ENCODE peak calls at places on chromosomes 6 and 20, in seven cellular contexts. V is K562, F is HepG2, K is HCT116, P is SK-N-SH, Z is H1, O is GM12878. T is an unnamed sample.

GRCh38 chr6:89321571-89321970 is 6.5 kb upstream of the GABRR2 start:
- DNase-seq in V (peak), F (peak), K (no peak), P (no peak), Z (no peak), O (peak), T (no peak)

GRCh38 chr6:8243462-8243861 is 141.1 kb upstream of the EEF1E1 start:
- DNase-seq in V (no peak), F (no peak), K (no peak), P (no peak), Z (no peak), O (no peak), T (no peak)

GRCh38 chr20:43727980-43728590 is 1.3 kb upstream of the GTSF1L start:
- DNase-seq in V (no peak), F (peak), K (no peak), P (no peak), Z (no peak), O (peak), T (peak)

GRCh38 chr20:43560974-43561373 is 2.1 kb downstream of the SGK2 start:
- DNase-seq in V (no peak), F (no peak), K (no peak), P (no peak), Z (no peak), O (no peak), T (no peak)

GRCh38 chr6:133208183-133208755 is 32.9 kb upstream of the EYA4 start:
- DNase-seq in V (no peak), F (no peak), K (no peak), P (no peak), Z (no peak), O (no peak), T (no peak)

GRCh38 chr6:51775942-51776860 is 311.2 kb downstream of the PKHD1 start:
- DNase-seq in V (no peak), F (no peak), K (no peak), P (no peak), Z (no peak), O (no peak), T (no peak)

GRCh38 chr6:8749449-8749848 is 314.1 kb upstream of the SLC35B3 start:
- DNase-seq in V (no peak), F (no peak), K (no peak), P (no peak), Z (no peak), O (no peak), T (no peak)

GRCh38 chr6:151698921-151699705 is 108.4 kb upstream of the ESR1 start:
- DNase-seq in V (no peak), F (no peak), K (no peak), P (no peak), Z (no peak), O (no peak), T (no peak)

GRCh38 chr6:36838896-36839818 is at the start of gene CPNE5:
- DNase-seq in V (peak), F (no peak), K (no peak), P (peak), Z (peak), O (no peak), T (no peak)

GRCh38 chr6:157954150-157955117 is 27.2 kb upstream of the SYNJ2 start:
- DNase-seq in V (no peak), F (peak), K (no peak), P (no peak), Z (no peak), O (no peak), T (peak)

GRCh38 chr6:90131614-90132423 is 164.8 kb downstream of the BACH2 start:
- DNase-seq in V (no peak), F (no peak), K (no peak), P (no peak), Z (no peak), O (no peak), T (no peak)

GRCh38 chr6:38244873-38245272 is 394.9 kb downstream of the BTBD9 start:
- DNase-seq in V (no peak), F (no peak), K (no peak), P (no peak), Z (no peak), O (no peak), T (no peak)

GRCh38 chr20:911882-912600 is 4.1 kb downstream of the ANGPT4 start:
- DNase-seq in V (no peak), F (no peak), K (peak), P (no peak), Z (peak), O (no peak), T (no peak)

GRCh38 chr20:891121-892080 is 24.7 kb downstream of the ANGPT4 start:
- DNase-seq in V (no peak), F (no peak), K (no peak), P (no peak), Z (no peak), O (peak), T (no peak)

GRCh38 chr20:63085087-63085861 is 78.5 kb upstream of the BHLHE23 start:
- DNase-seq in V (no peak), F (no peak), K (no peak), P (peak), Z (peak), O (no peak), T (no peak)

GRCh38 chr6:168052291-168052891 is 26.6 kb downstream of the FRMD1 start:
- DNase-seq in V (no peak), F (no peak), K (no peak), P (no peak), Z (no peak), O (no peak), T (no peak)

GRCh38 chr6:39378175-39378889 is 55.8 kb upstream of the KCNK16 start:
- DNase-seq in V (no peak), F (no peak), K (no peak), P (no peak), Z (no peak), O (no peak), T (no peak)

GRCh38 chr6:40359808-40360207 is 227.4 kb downstream of the LRFN2 start:
- DNase-seq in V (no peak), F (no peak), K (no peak), P (no peak), Z (peak), O (no peak), T (no peak)

GRCh38 chr6:37265031-37265430 is 7.1 kb upstream of the TMEM217 start:
- DNase-seq in V (no peak), F (no peak), K (no peak), P (no peak), Z (no peak), O (no peak), T (no peak)

GRCh38 chr6:137488736-137489409 is 5.3 kb downstream of the OLIG3 start:
- DNase-seq in V (no peak), F (no peak), K (no peak), P (peak), Z (peak), O (no peak), T (no peak)

GRCh38 chr20:23254505-23254904 is 96.1 kb upstream of the NXT1 start:
- DNase-seq in V (no peak), F (no peak), K (no peak), P (no peak), Z (no peak), O (no peak), T (no peak)

GRCh38 chr6:80148220-80148619 is 41.7 kb downstream of the BCKDHB start:
- DNase-seq in V (no peak), F (no peak), K (no peak), P (no peak), Z (no peak), O (no peak), T (no peak)

GRCh38 chr20:3218307-3218988 is 9.2 kb downstream of the ITPA start:
- DNase-seq in V (peak), F (peak), K (no peak), P (peak), Z (peak), O (no peak), T (peak)

GRCh38 chr6:81999270-81999669 is 246.8 kb upstream of the TENT5A start:
- DNase-seq in V (no peak), F (peak), K (no peak), P (no peak), Z (no peak), O (no peak), T (no peak)

GRCh38 chr20:24720957-24721356 is 228.1 kb upstream of the CST7 start:
- DNase-seq in V (no peak), F (no peak), K (no peak), P (no peak), Z (no peak), O (no peak), T (no peak)

GRCh38 chr6:52620906-52621190 is 44.0 kb upstream of the TRAM2 start:
- DNase-seq in V (no peak), F (no peak), K (no peak), P (no peak), Z (no peak), O (no peak), T (no peak)

GRCh38 chr6:42547407-42548329 is 16.2 kb upstream of the UBR2 start:
- DNase-seq in V (peak), F (peak), K (peak), P (peak), Z (peak), O (no peak), T (peak)

GRCh38 chr6:16316741-16317251 is 78.4 kb downstream of the GMPR start:
- DNase-seq in V (peak), F (peak), K (peak), P (peak), Z (no peak), O (no peak), T (peak)

GRCh38 chr20:4773736-4774135 is 52.0 kb downstream of the PRND start:
- DNase-seq in V (no peak), F (no peak), K (no peak), P (no peak), Z (peak), O (no peak), T (no peak)

GRCh38 chr20:11849270-11849920 is 68.3 kb upstream of the BTBD3 start:
- DNase-seq in V (no peak), F (no peak), K (no peak), P (no peak), Z (no peak), O (no peak), T (no peak)

GRCh38 chr6:52512199-52512598 is 64.7 kb downstream of the TRAM2 start:
- DNase-seq in V (peak), F (no peak), K (peak), P (no peak), Z (no peak), O (no peak), T (no peak)

GRCh38 chr6:52929321-52930164 is 20.0 kb upstream of the GSTA3 start:
- DNase-seq in V (no peak), F (peak), K (peak), P (peak), Z (no peak), O (no peak), T (no peak)

GRCh38 chr6:111076024-111076680 is 11.2 kb upstream of the SLC16A10 start:
- DNase-seq in V (no peak), F (no peak), K (no peak), P (no peak), Z (no peak), O (no peak), T (no peak)

GRCh38 chr6:107833136-107833535 is 9.0 kb upstream of the SCML4 start:
- DNase-seq in V (no peak), F (no peak), K (no peak), P (no peak), Z (no peak), O (no peak), T (no peak)

GRCh38 chr20:48672324-48672723 is 155.5 kb downstream of the PREX1 start:
- DNase-seq in V (no peak), F (no peak), K (no peak), P (no peak), Z (no peak), O (no peak), T (no peak)
- TF ChIP-seq JUND in V (no peak), F (no peak), K (no peak), P (no peak), Z (no peak), O (no peak), T (no peak)

DNA sequence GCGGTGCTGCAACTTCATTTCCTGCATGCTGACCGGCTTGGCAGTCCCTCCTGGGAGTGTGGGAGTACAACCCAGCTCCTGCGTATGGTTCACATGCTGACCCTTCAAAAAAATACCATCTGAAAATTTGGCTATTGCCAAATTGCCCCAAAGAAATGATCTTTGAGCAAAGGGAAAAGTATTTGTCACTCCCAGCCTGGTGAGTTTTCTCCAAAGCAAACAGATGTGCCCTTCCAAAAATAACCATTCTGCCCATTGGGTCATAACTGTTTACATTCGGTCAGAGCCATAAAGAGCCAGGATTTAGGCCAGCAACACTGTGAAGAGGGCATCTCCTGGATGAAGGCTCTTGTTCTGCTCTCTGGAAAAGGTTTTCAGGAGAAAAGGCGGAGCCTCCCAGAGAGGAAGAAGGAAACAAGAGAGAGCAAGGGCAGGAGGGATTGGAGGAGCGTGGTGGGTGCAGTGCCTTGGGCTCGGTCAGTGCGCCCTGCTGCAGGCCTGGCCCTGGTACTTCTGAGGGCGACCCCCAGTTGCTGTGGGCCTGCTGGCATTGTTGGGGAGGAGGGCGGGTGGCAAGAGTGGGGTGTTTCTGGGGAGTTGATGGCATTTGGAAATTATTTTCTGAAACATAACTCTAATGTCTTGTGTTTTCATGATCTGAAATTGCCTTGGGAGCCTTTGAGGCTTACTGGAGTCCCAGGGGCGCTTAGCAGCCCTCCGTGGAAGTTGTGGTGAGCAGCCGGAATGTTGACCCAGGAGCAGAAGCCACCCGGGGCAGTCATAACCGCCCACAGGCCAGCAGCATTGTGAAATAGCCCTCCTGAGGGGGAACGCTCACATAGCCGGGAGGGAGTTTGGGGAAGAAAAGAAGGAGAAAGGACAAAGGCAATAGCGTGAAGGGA is 248.4 kb downstream of the MYLK4 start:
- DNase-seq in V (no peak), F (peak), K (no peak), P (no peak), Z (no peak), O (no peak), T (no peak)
- TF ChIP-seq JUND in V (no peak), F (no peak), K (no peak), P (no peak), Z (no peak), O (no peak), T (no peak)

GRCh38 chr6:166767191-166767590 is 140.1 kb upstream of the RPS6KA2 start:
- DNase-seq in V (no peak), F (no peak), K (no peak), P (no peak), Z (no peak), O (no peak), T (no peak)
- TF ChIP-seq JUND in V (no peak), F (no peak), K (no peak), P (no peak), Z (no peak), O (no peak), T (no peak)

GRCh38 chr6:17584241-17584803 is 15.8 kb upstream of the FAM8A1 start:
- DNase-seq in V (peak), F (peak), K (peak), P (peak), Z (no peak), O (no peak), T (peak)
- TF ChIP-seq JUND in V (no peak), F (no peak), K (no peak), P (no peak), Z (no peak), O (no peak), T (no peak)

DNA sequence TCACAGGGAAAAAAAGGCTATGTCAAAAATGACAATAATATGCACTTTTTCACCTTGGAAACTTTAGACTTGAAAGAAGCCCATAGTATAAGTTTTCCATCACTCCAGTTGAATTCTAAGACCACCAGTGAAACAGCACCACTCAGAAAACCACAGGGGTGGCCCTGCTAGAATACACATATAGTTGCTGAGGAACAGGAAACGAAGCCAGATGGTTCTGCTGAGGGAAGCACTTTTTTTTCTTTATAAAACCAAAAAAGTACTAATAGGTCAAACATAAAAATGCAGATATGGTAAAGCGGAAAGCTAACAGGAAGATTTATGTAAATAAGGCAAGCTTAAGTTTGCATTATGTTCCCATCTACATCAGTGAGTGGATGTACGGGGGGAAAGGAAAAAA is 303.9 kb downstream of the FOXC1 start:
- DNase-seq in V (no peak), F (no peak), K (no peak), P (no peak), Z (no peak), O (no peak), T (no peak)
- TF ChIP-seq JUND in V (no peak), F (no peak), K (no peak), P (no peak), Z (no peak), O (no peak), T (no peak)

GRCh38 chr20:38871560-38871953 is 54.7 kb upstream of the FAM83D start:
- DNase-seq in V (no peak), F (no peak), K (no peak), P (no peak), Z (no peak), O (no peak), T (no peak)
- TF ChIP-seq JUND in V (no peak), F (no peak), K (no peak), P (no peak), Z (no peak), O (no peak), T (no peak)

GRCh38 chr6:85677243-85677956 is 34.7 kb upstream of the SYNCRIP start:
- DNase-seq in V (no peak), F (no peak), K (no peak), P (no peak), Z (no peak), O (no peak), T (no peak)
- TF ChIP-seq JUND in V (no peak), F (no peak), K (no peak), P (no peak), Z (no peak), O (no peak), T (no peak)

T was measured in T47D.